ENCODE peak calls at places on chromosomes 3 and 15, in seven cellular contexts. B is NCI-H2029; V is activated CD4-positive, alpha-beta memory T cell treated with anti-CD3 and anti-CD28 coated beads, Interleukin-2, amount 10 ng/mL, durations not matched to agents 7 days and 5 days; P is iPS-NIHi11; U is activated T-cell treated with anti-CD3 and anti-CD28 coated beads, Interleukin-2, amount 50 U/mL, for 72 hours; M is stimulated activated CD4-positive, alpha-beta T cell treated with anti-CD3 and anti-CD28 coated beads, TNF-alpha, amount 100 ng/mL, for 1 hour; Z is amniotic stem cell. J is an unnamed sample.

GRCh38 chr3:18988619-18989229 is 159.6 kb upstream of the KCNH8 start:
- DNase-seq in V (no peak), M (no peak), Z (no peak), U (no peak), B (peak), P (peak), J (no peak)

GRCh38 chr15:63530762-63531299 is 26.4 kb downstream of the USP3 start:
- DNase-seq in P (no peak), M (no peak), U (no peak), B (no peak), V (no peak), Z (no peak), J (no peak)

GRCh38 chr3:54870423-54870822 is 57.4 kb downstream of the LRTM1 start:
- DNase-seq in V (no peak), Z (peak), U (no peak), M (no peak), P (peak), B (no peak), J (peak)

GRCh38 chr15:78456391-78456790 is 18.4 kb downstream of the IREB2 start:
- DNase-seq in B (no peak), U (no peak), Z (no peak), P (no peak), M (no peak), V (no peak), J (no peak)

GRCh38 chr3:152241142-152242067 is 27.3 kb upstream of the MBNL1 start:
- DNase-seq in Z (no peak), P (no peak), M (no peak), U (no peak), V (no peak), B (no peak), J (no peak)

GRCh38 chr15:53126144-53126543 is 336.0 kb upstream of the ONECUT1 start:
- DNase-seq in M (no peak), B (no peak), U (no peak), P (no peak), Z (no peak), V (no peak), J (no peak)

GRCh38 chr15:88348579-88349255 is 92.2 kb upstream of the NTRK3 start:
- DNase-seq in U (peak), P (no peak), V (no peak), M (no peak), Z (no peak), B (no peak), J (no peak)

GRCh38 chr3:176663819-176664218 is 533.5 kb downstream of the TBL1XR1 start:
- DNase-seq in V (no peak), U (no peak), B (peak), M (no peak), P (peak), Z (peak), J (peak)

GRCh38 chr15:34721802-34722795 is 32.7 kb downstream of the GJD2 start:
- DNase-seq in M (no peak), U (no peak), P (peak), B (no peak), Z (peak), V (no peak), J (peak)

GRCh38 chr3:4416961-4417360 is 50.1 kb downstream of the SUMF1 start:
- DNase-seq in B (no peak), M (no peak), U (peak), P (no peak), Z (no peak), V (no peak), J (peak)

GRCh38 chr3:131315162-131315561 is 66.4 kb upstream of the NUDT16 start:
- DNase-seq in B (no peak), Z (no peak), P (no peak), V (no peak), M (no peak), U (no peak), J (no peak)

GRCh38 chr15:22930782-22931484 is 49.2 kb downstream of the CYFIP1 start:
- DNase-seq in P (no peak), U (no peak), V (no peak), B (peak), Z (no peak), M (no peak), J (no peak)

J was measured in GM04504.